ENCODE peak calls at places on chromosomes 7 and 10, in five cellular contexts. One of them, this sample, is unnamed.

GRCh38 chr10:64450312-64450711 is 929.1 kb downstream of the REEP3 start:
- DNase-seq in A549: no peak
- DNase-seq in IMR-90: no peak
- DNase-seq in brain microvascular endothelial cell: no peak
- DNase-seq in body of pancreas: no peak
- DNase-seq in this sample: no peak

GRCh38 chr7:12951397-12951801 is 264.0 kb downstream of the ARL4A start:
- DNase-seq in A549: peak
- DNase-seq in IMR-90: peak
- DNase-seq in brain microvascular endothelial cell: peak
- DNase-seq in body of pancreas: no peak
- DNase-seq in this sample: no peak

GRCh38 chr10:95430231-95430951 is 130.8 kb downstream of the SORBS1 start:
- DNase-seq in A549: peak
- DNase-seq in IMR-90: peak
- DNase-seq in brain microvascular endothelial cell: peak
- DNase-seq in body of pancreas: peak
- DNase-seq in this sample: no peak

GRCh38 chr7:13188236-13188635 is 500.8 kb downstream of the ARL4A start:
- DNase-seq in A549: no peak
- DNase-seq in IMR-90: no peak
- DNase-seq in brain microvascular endothelial cell: no peak
- DNase-seq in body of pancreas: no peak
- DNase-seq in this sample: no peak

GRCh38 chr7:129240119-129240815 is 15.4 kb downstream of the AHCYL2 start:
- DNase-seq in A549: no peak
- DNase-seq in IMR-90: no peak
- DNase-seq in brain microvascular endothelial cell: no peak
- DNase-seq in body of pancreas: no peak
- DNase-seq in this sample: no peak

GRCh38 chr7:11747715-11748485 is 84.1 kb downstream of the THSD7A start:
- DNase-seq in A549: no peak
- DNase-seq in IMR-90: no peak
- DNase-seq in brain microvascular endothelial cell: no peak
- DNase-seq in body of pancreas: no peak
- DNase-seq in this sample: no peak

GRCh38 chr7:112887-113286 is 79.5 kb upstream of the FAM20C start:
- DNase-seq in A549: no peak
- DNase-seq in IMR-90: no peak
- DNase-seq in brain microvascular endothelial cell: no peak
- DNase-seq in body of pancreas: no peak
- DNase-seq in this sample: no peak

GRCh38 chr10:131242007-131242406 is 69.5 kb downstream of the TCERG1L start:
- DNase-seq in A549: peak
- DNase-seq in IMR-90: no peak
- DNase-seq in brain microvascular endothelial cell: no peak
- DNase-seq in body of pancreas: peak
- DNase-seq in this sample: no peak

GRCh38 chr7:107870427-107871000 is 20.5 kb upstream of the DLD start:
- DNase-seq in A549: no peak
- DNase-seq in IMR-90: no peak
- DNase-seq in brain microvascular endothelial cell: no peak
- DNase-seq in body of pancreas: no peak
- DNase-seq in this sample: no peak

GRCh38 chr10:21524526-21525366 is 736 bp downstream of the SKIDA1 start:
- DNase-seq in A549: no peak
- DNase-seq in IMR-90: peak
- DNase-seq in brain microvascular endothelial cell: no peak
- DNase-seq in body of pancreas: peak
- DNase-seq in this sample: no peak

GRCh38 chr10:35336084-35336831 is at the start of gene CCNY:
- DNase-seq in A549: peak
- DNase-seq in IMR-90: peak
- DNase-seq in brain microvascular endothelial cell: peak
- DNase-seq in body of pancreas: peak
- DNase-seq in this sample: no peak

DNA sequence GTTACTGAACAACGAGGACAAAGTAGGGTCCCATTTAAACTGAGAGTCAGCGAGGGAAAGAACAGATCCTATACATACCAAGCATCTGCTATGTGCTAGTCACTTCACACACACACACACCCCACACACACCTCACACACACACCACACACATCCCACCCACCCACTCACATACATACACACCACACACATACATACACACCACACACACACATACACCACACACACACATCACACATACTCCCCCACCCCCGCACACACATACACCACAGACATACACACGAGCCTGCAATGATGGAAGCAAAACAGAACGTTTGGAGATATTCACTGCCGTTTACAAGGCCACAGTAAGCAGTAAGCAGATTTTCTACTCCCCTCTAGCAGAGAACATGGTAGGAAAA is 608 bp upstream of the GRB10 start:
- DNase-seq in A549: no peak
- DNase-seq in IMR-90: no peak
- DNase-seq in brain microvascular endothelial cell: no peak
- DNase-seq in body of pancreas: no peak
- DNase-seq in this sample: no peak
- H3K4me3 ChIP-seq in A549: no peak
- H3K4me3 ChIP-seq in IMR-90: no peak
- H3K4me3 ChIP-seq in brain microvascular endothelial cell: peak
- H3K4me3 ChIP-seq in body of pancreas: no peak
- H3K4me3 ChIP-seq in this sample: peak

GRCh38 chr7:104857458-104858425 is 156.3 kb upstream of the KMT2E start:
- DNase-seq in A549: no peak
- DNase-seq in IMR-90: no peak
- DNase-seq in brain microvascular endothelial cell: no peak
- DNase-seq in body of pancreas: no peak
- DNase-seq in this sample: no peak

GRCh38 chr7:104859754-104860426 is 154.1 kb upstream of the KMT2E start:
- DNase-seq in A549: no peak
- DNase-seq in IMR-90: no peak
- DNase-seq in brain microvascular endothelial cell: no peak
- DNase-seq in body of pancreas: no peak
- DNase-seq in this sample: no peak

GRCh38 chr7:104861729-104862128 is 152.3 kb upstream of the KMT2E start:
- DNase-seq in A549: no peak
- DNase-seq in IMR-90: no peak
- DNase-seq in brain microvascular endothelial cell: no peak
- DNase-seq in body of pancreas: no peak
- DNase-seq in this sample: no peak

DNA sequence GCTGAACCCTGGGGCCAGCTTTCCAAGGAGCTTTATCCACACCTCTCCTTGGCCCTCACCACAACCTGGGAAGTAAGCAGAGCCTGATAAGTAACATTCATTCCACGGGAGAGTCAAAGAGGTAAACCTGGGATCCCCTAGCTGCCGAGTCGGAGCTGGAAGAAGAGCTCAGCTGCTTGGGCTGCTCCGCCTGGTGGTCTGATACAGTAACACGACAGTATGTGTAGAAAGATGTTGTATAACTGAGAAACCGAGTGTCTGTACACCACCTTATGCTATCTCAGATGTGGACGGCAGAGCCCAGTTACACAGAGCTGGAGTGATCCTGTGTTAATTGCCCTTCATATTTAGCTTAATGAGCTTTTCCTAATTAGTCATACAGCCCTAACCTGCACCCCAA is 151.3 kb upstream of the KMT2E start:
- DNase-seq in A549: peak
- DNase-seq in IMR-90: no peak
- DNase-seq in brain microvascular endothelial cell: peak
- DNase-seq in body of pancreas: no peak
- DNase-seq in this sample: no peak
- TF ChIP-seq CTCF in A549: peak
- TF ChIP-seq CTCF in IMR-90: peak
- TF ChIP-seq CTCF in brain microvascular endothelial cell: peak
- TF ChIP-seq CTCF in body of pancreas: no peak
- TF ChIP-seq CTCF in this sample: peak

DNA sequence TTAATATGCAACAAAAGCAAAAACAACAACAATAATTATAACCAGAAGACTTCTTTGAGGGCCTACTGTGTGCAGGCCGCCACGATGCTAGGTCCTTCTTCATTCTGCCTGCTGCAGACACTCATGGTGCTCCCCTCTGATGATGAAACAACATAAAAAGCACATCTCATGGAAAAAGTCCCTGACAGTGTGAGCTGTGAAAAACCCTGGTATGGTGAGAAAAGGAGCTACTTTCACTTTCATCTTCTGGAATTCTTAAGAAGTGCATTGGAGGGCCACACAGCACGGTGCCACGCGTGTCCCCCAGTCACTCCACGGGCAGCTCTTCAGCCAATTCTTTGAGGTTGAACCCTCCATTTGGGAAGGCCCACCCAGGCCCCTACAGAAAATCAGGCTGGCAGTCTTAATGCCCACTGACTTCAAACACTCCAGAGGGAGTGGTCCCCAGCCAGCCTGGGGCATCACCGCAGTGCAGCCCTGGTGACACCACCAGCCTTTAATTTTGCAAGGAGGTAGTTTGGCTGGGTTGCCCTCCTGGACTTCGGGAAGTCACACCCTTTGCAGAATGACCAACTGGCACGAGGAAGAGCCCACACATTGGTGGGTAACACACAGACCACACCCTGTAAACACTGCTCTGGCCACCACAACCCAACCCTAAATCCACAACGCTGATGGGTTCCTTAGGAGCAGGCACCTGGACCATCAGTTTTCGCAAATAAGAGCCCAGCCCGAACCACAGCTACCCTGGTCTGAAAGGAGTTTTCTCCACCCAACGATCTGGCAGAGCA is 7.6 kb downstream of the KCNMA1 start:
- DNase-seq in A549: no peak
- DNase-seq in IMR-90: peak
- DNase-seq in brain microvascular endothelial cell: peak
- DNase-seq in body of pancreas: no peak
- DNase-seq in this sample: no peak
- H3K4me3 ChIP-seq in A549: peak
- H3K4me3 ChIP-seq in IMR-90: no peak
- H3K4me3 ChIP-seq in brain microvascular endothelial cell: no peak
- H3K4me3 ChIP-seq in body of pancreas: no peak
- H3K4me3 ChIP-seq in this sample: no peak

GRCh38 chr7:75716992-75717626 is 21.6 kb downstream of the HIP1 start:
- DNase-seq in A549: no peak
- DNase-seq in IMR-90: peak
- DNase-seq in brain microvascular endothelial cell: peak
- DNase-seq in body of pancreas: no peak
- DNase-seq in this sample: no peak

GRCh38 chr7:75715864-75716263 is 22.9 kb downstream of the HIP1 start:
- DNase-seq in A549: no peak
- DNase-seq in IMR-90: no peak
- DNase-seq in brain microvascular endothelial cell: no peak
- DNase-seq in body of pancreas: no peak
- DNase-seq in this sample: no peak

GRCh38 chr7:75711076-75711475 is 27.7 kb downstream of the HIP1 start:
- DNase-seq in A549: no peak
- DNase-seq in IMR-90: no peak
- DNase-seq in brain microvascular endothelial cell: no peak
- DNase-seq in body of pancreas: no peak
- DNase-seq in this sample: no peak

GRCh38 chr7:75711634-75712494 is 26.9 kb downstream of the HIP1 start:
- DNase-seq in A549: no peak
- DNase-seq in IMR-90: peak
- DNase-seq in brain microvascular endothelial cell: peak
- DNase-seq in body of pancreas: no peak
- DNase-seq in this sample: no peak

GRCh38 chr7:75712517-75713361 is 26.0 kb downstream of the HIP1 start:
- DNase-seq in A549: no peak
- DNase-seq in IMR-90: no peak
- DNase-seq in brain microvascular endothelial cell: no peak
- DNase-seq in body of pancreas: no peak
- DNase-seq in this sample: no peak
- TF ChIP-seq CTCF in A549: no peak
- TF ChIP-seq CTCF in IMR-90: no peak
- TF ChIP-seq CTCF in brain microvascular endothelial cell: no peak
- TF ChIP-seq CTCF in body of pancreas: no peak
- TF ChIP-seq CTCF in this sample: no peak

GRCh38 chr7:137592232-137592896 is 248.8 kb upstream of the PTN start:
- DNase-seq in A549: peak
- DNase-seq in IMR-90: peak
- DNase-seq in brain microvascular endothelial cell: peak
- DNase-seq in body of pancreas: peak
- DNase-seq in this sample: no peak

GRCh38 chr7:137590071-137590470 is 246.5 kb upstream of the PTN start:
- DNase-seq in A549: no peak
- DNase-seq in IMR-90: no peak
- DNase-seq in brain microvascular endothelial cell: no peak
- DNase-seq in body of pancreas: no peak
- DNase-seq in this sample: no peak

GRCh38 chr7:137585591-137585990 is 242.1 kb upstream of the PTN start:
- DNase-seq in A549: no peak
- DNase-seq in IMR-90: no peak
- DNase-seq in brain microvascular endothelial cell: no peak
- DNase-seq in body of pancreas: no peak
- DNase-seq in this sample: no peak

GRCh38 chr7:137591444-137591843 is 247.9 kb upstream of the PTN start:
- DNase-seq in A549: no peak
- DNase-seq in IMR-90: peak
- DNase-seq in brain microvascular endothelial cell: peak
- DNase-seq in body of pancreas: no peak
- DNase-seq in this sample: no peak

DNA sequence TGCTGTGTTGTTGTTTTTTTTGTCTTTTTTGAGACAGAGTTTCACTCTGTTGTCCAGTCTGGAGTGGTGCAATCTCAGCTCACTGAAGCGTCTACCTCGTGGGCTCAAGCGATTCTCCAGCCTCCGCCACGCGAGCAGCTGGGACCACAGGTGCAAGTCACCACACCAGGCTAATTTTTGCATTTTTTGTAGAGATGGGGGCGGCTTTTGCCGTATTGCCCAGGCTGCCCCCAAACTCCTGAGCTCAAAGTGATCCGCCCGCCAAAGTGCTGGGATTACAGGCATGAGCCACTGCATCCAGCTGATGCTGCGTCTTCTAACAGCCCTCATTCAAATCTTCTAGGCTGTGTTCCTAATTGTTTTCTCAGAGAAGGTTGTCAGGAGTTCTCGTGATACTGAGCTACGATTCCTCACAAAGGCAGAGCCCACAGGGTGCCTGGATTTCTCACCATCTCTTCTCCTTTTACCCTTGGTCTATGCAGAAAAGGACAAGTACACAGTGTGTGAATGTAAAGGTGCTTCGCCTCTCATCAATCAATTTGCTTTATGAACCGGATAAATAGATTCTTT is 247.2 kb upstream of the PTN start:
- DNase-seq in A549: no peak
- DNase-seq in IMR-90: no peak
- DNase-seq in brain microvascular endothelial cell: no peak
- DNase-seq in body of pancreas: no peak
- DNase-seq in this sample: no peak
- H3K4me3 ChIP-seq in A549: no peak
- H3K4me3 ChIP-seq in IMR-90: no peak
- H3K4me3 ChIP-seq in brain microvascular endothelial cell: no peak
- H3K4me3 ChIP-seq in body of pancreas: no peak
- H3K4me3 ChIP-seq in this sample: no peak